ENCODE peak calls at places on chromosomes 7 and 10, in six cellular contexts. J, U, G, K, Q and E are unnamed samples.

GRCh38 chr7:82562716-82563404 is 119.3 kb upstream of the CACNA2D1 start:
- DNase-seq in Q (no peak), G (no peak), J (no peak), U (peak; percentile 82), K (no peak), E (peak; percentile 62)

GRCh38 chr7:79352323-79352722 is 101.1 kb downstream of the MAGI2 start:
- DNase-seq in Q (no peak), K (no peak), J (no peak), U (no peak), G (no peak), E (no peak)

GRCh38 chr7:73668103-73668937 is 689 bp downstream of the VPS37D start:
- DNase-seq in K (no peak), U (peak; percentile 7), J (peak; percentile 79), G (no peak), Q (peak; percentile 25), E (no peak)

GRCh38 chr7:83791737-83792136 is 142.8 kb upstream of the SEMA3E start:
- DNase-seq in Q (no peak), J (no peak), G (no peak), U (no peak), K (no peak), E (no peak)

GRCh38 chr10:63210611-63211196 is 77.6 kb downstream of the NRBF2 start:
- DNase-seq in J (no peak), G (no peak), U (no peak), K (no peak), Q (no peak), E (peak; percentile 46)

GRCh38 chr10:101110856-101111523 is 20.1 kb upstream of the TLX1 start:
- DNase-seq in J (no peak), U (no peak), Q (no peak), K (no peak), G (no peak), E (no peak)

GRCh38 chr7:139103057-139103820 is 6.3 kb downstream of the ZC3HAV1 start:
- DNase-seq in J (no peak), G (no peak), Q (no peak), U (no peak), K (no peak), E (no peak)

GRCh38 chr10:108801775-108802516 is 1121.4 kb downstream of the XPNPEP1 start:
- DNase-seq in G (no peak), J (no peak), K (no peak), U (peak; percentile 91), Q (no peak), E (peak; percentile 67)

GRCh38 chr7:55423891-55424290 is 58.8 kb downstream of the LANCL2 start:
- DNase-seq in U (peak; percentile 12), Q (no peak), K (no peak), G (no peak), J (no peak), E (peak; percentile 21)

GRCh38 chr7:98771519-98772241 is 98.1 kb downstream of the TMEM130 start:
- DNase-seq in Q (no peak), U (peak; percentile 88), K (no peak), G (peak; percentile 23), J (no peak), E (peak; percentile 73)

GRCh38 chr7:78019457-78020130 is 221.0 kb downstream of the PHTF2 start:
- DNase-seq in U (peak; percentile 89), K (peak; percentile 27), G (peak; percentile 94), J (peak; percentile 96), Q (peak; percentile 95), E (peak; percentile 65)

GRCh38 chr7:137692399-137692798 is 154.4 kb downstream of the DGKI start:
- DNase-seq in J (no peak), U (no peak), Q (no peak), G (no peak), K (no peak), E (no peak)

GRCh38 chr7:158302274-158303070 is 285.2 kb downstream of the PTPRN2 start:
- DNase-seq in Q (no peak), K (no peak), U (peak; percentile 68), G (no peak), J (no peak), E (no peak)

GRCh38 chr7:135943266-135943889 is 33.8 kb downstream of the MTPN start:
- DNase-seq in K (no peak), U (peak; percentile 38), G (no peak), J (no peak), Q (no peak), E (no peak)

GRCh38 chr7:26200113-26200443 is 468 bp downstream of the HNRNPA2B1 start:
- DNase-seq in J (peak; percentile 69), Q (peak; percentile 80), K (no peak), U (no peak), G (peak; percentile 65), E (peak; percentile 36)

GRCh38 chr7:88450874-88451273 is 144.2 kb upstream of the STEAP4 start:
- DNase-seq in G (no peak), U (no peak), K (no peak), Q (no peak), J (no peak), E (no peak)

GRCh38 chr10:116472874-116473273 is 45.2 kb downstream of the PNLIPRP3 start:
- DNase-seq in J (no peak), U (no peak), G (no peak), Q (no peak), K (no peak), E (no peak)

GRCh38 chr10:4622374-4622773 is 203.6 kb upstream of the AKR1E2 start:
- DNase-seq in K (no peak), Q (no peak), U (no peak), J (no peak), G (no peak), E (no peak)

GRCh38 chr7:533266-533665 is 13.6 kb upstream of the PDGFA start:
- DNase-seq in J (no peak), Q (no peak), U (no peak), K (no peak), G (no peak), E (no peak)

GRCh38 chr7:122884186-122884585 is 2.1 kb downstream of the CADPS2 start:
- DNase-seq in G (no peak), U (no peak), J (no peak), Q (no peak), K (no peak), E (no peak)

GRCh38 chr10:102743078-102743587 is 615 bp upstream of the WBP1L start:
- DNase-seq in Q (no peak), U (no peak), K (no peak), G (no peak), J (no peak), E (no peak)

GRCh38 chr7:39683216-39683845 is 60.0 kb downstream of the RALA start:
- DNase-seq in J (no peak), G (no peak), U (peak; percentile 72), K (no peak), Q (no peak), E (peak; percentile 82)

GRCh38 chr10:8392216-8392615 is 337.7 kb downstream of the GATA3 start:
- DNase-seq in K (no peak), Q (no peak), G (no peak), U (peak; percentile 89), J (no peak), E (peak; percentile 2)

GRCh38 chr10:84375011-84375410 is 46.6 kb downstream of the CCSER2 start:
- DNase-seq in J (peak; percentile 20), Q (peak; percentile 37), U (peak; percentile 52), G (no peak), K (no peak), E (peak; percentile 71)

GRCh38 chr10:102405108-102405561 is 9.6 kb downstream of the NFKB2 start:
- DNase-seq in K (no peak), J (no peak), U (no peak), Q (no peak), G (no peak), E (no peak)

GRCh38 chr7:50860174-50860573 is 77.5 kb upstream of the GRB10 start:
- DNase-seq in G (no peak), U (no peak), J (no peak), Q (no peak), K (no peak), E (no peak)

GRCh38 chr10:68560201-68560915 is at the start of gene TET1:
- DNase-seq in Q (peak; percentile 62), K (peak; percentile 28), J (peak; percentile 84), U (peak; percentile 54), G (peak; percentile 50), E (peak; percentile 64)

GRCh38 chr10:27457261-27457945 is 46.7 kb upstream of the RAB18 start:
- DNase-seq in J (no peak), U (no peak), Q (no peak), G (no peak), K (no peak), E (no peak)

GRCh38 chr7:50681451-50682045 is 101.1 kb downstream of the GRB10 start:
- DNase-seq in G (no peak), Q (no peak), J (no peak), U (no peak), K (no peak), E (no peak)

GRCh38 chr7:98613601-98614425 is 3.3 kb upstream of the NPTX2 start:
- DNase-seq in J (peak; percentile 60), G (no peak), K (no peak), Q (no peak), U (peak; percentile 39), E (peak; percentile 20)

GRCh38 chr10:114768394-114768786 is 53.2 kb upstream of the FHIP2A start:
- DNase-seq in Q (no peak), J (no peak), G (no peak), K (no peak), U (no peak), E (no peak)
- H3K4me3 ChIP-seq in Q (peak overlapping the region; percentile 69), J (peak overlapping the region; percentile 37), G (peak overlapping the region; percentile 85), K (no peak overlapping the region), U (no peak overlapping the region), E (peak overlapping the region; percentile 13)

DNA sequence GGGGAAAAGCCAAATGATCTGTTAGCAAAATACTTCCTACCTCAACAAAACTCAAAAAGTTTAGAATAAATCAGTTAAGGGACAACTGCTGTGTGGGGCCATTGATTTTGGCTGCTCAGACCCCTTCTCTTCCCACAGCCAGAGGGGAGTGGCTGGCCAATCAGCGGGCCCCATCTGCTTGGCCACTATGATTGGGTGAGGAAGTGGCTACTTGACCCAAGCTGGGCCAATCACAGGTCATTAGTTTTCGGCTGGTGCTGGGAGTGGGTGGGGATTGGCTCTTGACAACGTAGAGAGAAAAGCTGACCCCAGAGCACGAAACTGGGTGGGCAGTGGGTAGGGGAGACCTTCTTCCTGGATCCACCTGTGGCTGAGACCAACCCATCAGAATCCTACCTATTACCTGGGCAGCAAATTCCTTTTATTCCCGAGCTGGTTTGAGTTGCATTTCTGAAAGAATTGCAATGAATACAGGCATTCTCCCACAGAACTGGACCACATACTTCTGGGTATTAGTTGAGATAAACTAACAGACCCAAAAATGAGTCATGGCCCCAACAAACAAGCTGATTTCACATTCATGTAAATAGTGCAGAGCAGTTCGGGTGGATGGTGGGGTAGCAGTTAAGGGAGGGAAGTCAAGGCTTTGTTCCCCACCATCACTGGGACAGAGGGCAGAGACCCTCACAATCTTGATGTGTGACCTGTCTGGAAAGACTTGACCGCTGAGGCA is 35.6 kb upstream of the HMX3 start:
- DNase-seq in K (no peak), Q (no peak), U (no peak), J (no peak), G (no peak), E (no peak)
- H3K4me3 ChIP-seq in K (no peak overlapping the region), Q (no peak overlapping the region), U (no peak overlapping the region), J (no peak overlapping the region), G (no peak overlapping the region), E (no peak overlapping the region)

GRCh38 chr10:96053985-96054384 is 10.6 kb downstream of the CCNJ start:
- DNase-seq in U (no peak), J (no peak), Q (no peak), G (no peak), K (no peak), E (no peak)
- H3K4me3 ChIP-seq in U (no peak overlapping the region), J (no peak overlapping the region), Q (no peak overlapping the region), G (no peak overlapping the region), K (no peak overlapping the region), E (no peak overlapping the region)

GRCh38 chr10:110802551-110803238 is 69.0 kb upstream of the PDCD4 start:
- DNase-seq in Q (no peak), K (no peak), G (peak; percentile 69), U (peak; percentile 95), J (no peak), E (peak; percentile 93)
- H3K4me3 ChIP-seq in Q (no peak overlapping the region), K (no peak overlapping the region), G (no peak overlapping the region), U (no peak overlapping the region), J (no peak overlapping the region), E (no peak overlapping the region)